ENCODE peak calls at places on chromosomes 4 and X, in four cellular contexts. Z is lower lobe of right lung, V is left ventricle myocardium inferior, M is body of pancreas. R is an unnamed sample.

GRCh38 chrX:46838974-46839480 is 2.2 kb downstream of the RP2 start:
- DNase-seq in Z (no peak), M (no peak), V (no peak), R (no peak)

GRCh38 chr4:26459054-26459755 is 31.1 kb downstream of the CCKAR start:
- DNase-seq in V (no peak), M (peak; percentile 29), Z (no peak), R (no peak)

GRCh38 chr4:26806331-26806730 is 54.3 kb upstream of the STIM2 start:
- DNase-seq in Z (no peak), M (no peak), V (no peak), R (no peak)

GRCh38 chr4:73970945-73971344 is 10.9 kb downstream of the PF4 start:
- DNase-seq in Z (no peak), V (no peak), M (no peak), R (no peak)

GRCh38 chrX:50432760-50433377 is 37.8 kb downstream of the DGKK start:
- DNase-seq in Z (no peak), V (no peak), M (no peak), R (no peak)

GRCh38 chr4:120155287-120155686 is 88.6 kb upstream of the MAD2L1 start:
- DNase-seq in Z (no peak), V (no peak), M (no peak), R (no peak)

GRCh38 chr4:164536829-164537228 is 217.1 kb upstream of the SMIM31 start:
- DNase-seq in V (no peak), M (no peak), Z (no peak), R (peak; percentile 90)

GRCh38 chrX:110944793-110945466 is 149.3 kb upstream of the CHRDL1 start:
- DNase-seq in V (no peak), M (peak; percentile 80), Z (no peak), R (no peak)

GRCh38 chr4:150207871-150208270 is 129.6 kb downstream of the DCLK2 start:
- DNase-seq in Z (no peak), V (no peak), M (no peak), R (no peak)

GRCh38 chr4:162341533-162341932 is 177.7 kb upstream of the FSTL5 start:
- DNase-seq in V (no peak), Z (no peak), M (no peak), R (no peak)

GRCh38 chrX:56564182-56564885 is 907 bp downstream of the UBQLN2 start:
- DNase-seq in M (peak; percentile 15), V (no peak), Z (no peak), R (no peak)

GRCh38 chrX:44748014-44748413 is 95.8 kb upstream of the DUSP21 start:
- DNase-seq in Z (no peak), M (no peak), V (no peak), R (no peak)

GRCh38 chrX:111168314-111168713 is 72.3 kb downstream of the PAK3 start:
- DNase-seq in Z (no peak), M (no peak), V (no peak), R (no peak)

GRCh38 chr4:182768821-182769220 is 148.4 kb downstream of the DCTD start:
- DNase-seq in V (no peak), Z (no peak), M (no peak), R (no peak)

GRCh38 chrX:1212532-1212931 is at the start of gene CRLF2:
- DNase-seq in Z (no peak), M (no peak), V (no peak), R (peak; percentile 19)

GRCh38 chrX:126770179-126770578 is 49.4 kb upstream of the PRR32 start:
- DNase-seq in V (no peak), Z (no peak), M (no peak), R (no peak)

GRCh38 chrX:6778547-6779231 is 243.8 kb upstream of the VCX3A start:
- DNase-seq in V (no peak), Z (no peak), M (peak; percentile 8), R (no peak)

GRCh38 chrX:38986586-38986985 is 185.3 kb downstream of the MID1IP1 start:
- DNase-seq in M (no peak), V (no peak), Z (no peak), R (no peak)

GRCh38 chr4:92969650-92970370 is 666.0 kb downstream of the GRID2 start:
- DNase-seq in M (peak; percentile 8), V (no peak), Z (no peak), R (no peak)

GRCh38 chr4:33184684-33185083 is 2464.5 kb downstream of the PCDH7 start:
- DNase-seq in M (no peak), Z (no peak), V (no peak), R (no peak)
- H3K9me3 ChIP-seq in M (no peaks in the 10 kb centered on the region), Z (no peaks in the 10 kb centered on the region), V (peaks cover 10% of the 10 kb centered on the region), R (no peaks in the 10 kb centered on the region)

DNA sequence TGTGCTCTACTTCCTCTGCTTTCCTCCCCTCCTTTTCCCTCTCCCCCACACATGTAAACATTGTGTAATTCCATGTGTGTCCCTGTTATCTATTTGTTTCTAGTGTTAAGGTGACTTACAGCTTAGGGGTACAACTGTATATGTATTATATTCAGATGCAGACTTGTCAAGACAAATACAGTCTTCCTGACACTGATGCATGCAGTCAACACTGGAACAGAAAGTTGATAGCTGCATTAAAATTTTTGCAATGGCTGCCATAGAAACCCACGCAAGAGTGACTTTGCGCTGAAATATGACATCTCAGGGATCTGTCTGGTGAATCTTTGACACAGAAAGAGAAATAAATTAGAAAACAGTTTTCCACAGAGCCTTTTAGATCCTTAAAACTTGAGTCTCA is 656.7 kb downstream of the IL1RAPL1 start:
- DNase-seq in Z (no peak), V (no peak), M (no peak), R (no peak)
- H3K9me3 ChIP-seq in Z (no peaks in the 10 kb centered on the region), V (no peaks in the 10 kb centered on the region), M (no peaks in the 10 kb centered on the region), R (no peaks in the 10 kb centered on the region)

GRCh38 chr4:30434656-30435055 is 285.5 kb upstream of the PCDH7 start:
- DNase-seq in Z (no peak), V (no peak), M (no peak), R (no peak)
- H3K9me3 ChIP-seq in Z (no peaks in the 10 kb centered on the region), V (no peaks in the 10 kb centered on the region), M (no peaks in the 10 kb centered on the region), R (no peaks in the 10 kb centered on the region)

GRCh38 chr4:476501-476900 is 22.5 kb downstream of the ZNF721 start:
- DNase-seq in Z (no peak), M (no peak), V (no peak), R (no peak)

GRCh38 chr4:477686-478085 is 21.3 kb downstream of the ZNF721 start:
- DNase-seq in V (no peak), M (no peak), Z (no peak), R (no peak)

GRCh38 chr4:473575-474457 is 25.1 kb downstream of the ZNF721 start:
- DNase-seq in V (peak; percentile 95), M (peak; percentile 98), Z (peak; percentile 95), R (peak; percentile 92)

GRCh38 chr4:475962-476361 is 23.0 kb downstream of the ZNF721 start:
- DNase-seq in V (no peak), M (no peak), Z (no peak), R (no peak)

GRCh38 chr4:472881-473574 is 25.9 kb downstream of the ZNF721 start:
- DNase-seq in V (no peak), Z (no peak), M (no peak), R (no peak)
- H3K9me3 ChIP-seq in V (peaks cover 36% of the 10 kb centered on the region), Z (peaks cover 32% of the 10 kb centered on the region), M (no peaks in the 10 kb centered on the region), R (peaks cover 26% of the 10 kb centered on the region)

GRCh38 chr4:19038231-19038630 is 1016.7 kb upstream of the LCORL start:
- DNase-seq in Z (no peak), M (no peak), V (no peak), R (no peak)

GRCh38 chr4:19034089-19034488 is 1012.5 kb upstream of the LCORL start:
- DNase-seq in M (no peak), Z (no peak), V (no peak), R (no peak)

DNA sequence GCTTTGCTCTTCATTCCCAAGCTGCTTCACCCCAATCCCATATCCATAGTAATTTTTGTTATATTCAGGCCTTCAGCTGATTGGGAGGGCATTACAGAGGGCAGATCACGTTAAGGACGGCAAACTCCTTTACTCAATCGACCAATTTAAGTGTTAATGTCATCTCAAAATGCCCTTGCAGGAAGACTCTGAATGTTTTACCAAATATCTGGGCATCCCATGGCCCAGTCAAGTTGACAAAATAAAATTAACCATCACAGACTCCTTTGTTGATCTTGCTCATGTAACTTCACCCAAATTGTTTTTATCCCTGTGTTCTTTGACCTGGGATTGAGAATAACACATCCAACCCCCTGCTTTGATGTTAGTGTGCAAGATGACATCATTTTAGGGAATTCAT is 1018.3 kb upstream of the LCORL start:
- DNase-seq in M (no peak), Z (no peak), V (no peak), R (no peak)
- H3K9me3 ChIP-seq in M (no peaks in the 10 kb centered on the region), Z (no peaks in the 10 kb centered on the region), V (peaks cover 4% of the 10 kb centered on the region), R (no peaks in the 10 kb centered on the region)

GRCh38 chrX:71171110-71171801 is 26.6 kb downstream of the NLGN3 start:
- DNase-seq in Z (peak; percentile 48), V (no peak), M (no peak), R (no peak)
- H3K9me3 ChIP-seq in Z (no peaks in the 10 kb centered on the region), V (no peaks in the 10 kb centered on the region), M (no peaks in the 10 kb centered on the region), R (no peaks in the 10 kb centered on the region)

GRCh38 chrX:25043192-25043591 is 27.4 kb upstream of the ARX start:
- DNase-seq in V (no peak), Z (no peak), M (no peak), R (no peak)
- H3K9me3 ChIP-seq in V (no peaks in the 10 kb centered on the region), Z (no peaks in the 10 kb centered on the region), M (no peaks in the 10 kb centered on the region), R (no peaks in the 10 kb centered on the region)

DNA sequence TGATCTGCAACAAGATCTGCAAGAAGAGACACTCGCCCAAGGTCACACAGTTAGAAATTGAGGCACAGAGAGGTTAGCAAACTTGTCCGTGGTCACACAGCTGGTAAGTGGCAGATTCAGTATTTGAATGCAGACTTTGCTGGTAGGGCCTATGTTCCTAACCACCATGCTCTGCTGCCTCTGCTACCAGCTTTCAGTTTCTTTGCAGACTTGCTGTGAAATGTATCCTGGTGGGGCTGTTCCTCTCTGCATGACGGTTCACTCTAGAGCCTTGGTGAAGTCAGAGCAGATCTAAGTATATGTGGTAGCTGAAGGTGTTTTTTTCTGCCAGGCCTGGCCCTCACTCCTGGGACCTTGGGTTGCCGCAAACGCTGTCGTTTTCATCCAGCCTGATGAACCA is 87.1 kb downstream of the BEND2 start:
- DNase-seq in V (no peak), M (no peak), Z (no peak), R (no peak)
- H3K9me3 ChIP-seq in V (no peaks in the 10 kb centered on the region), M (no peaks in the 10 kb centered on the region), Z (no peaks in the 10 kb centered on the region), R (no peaks in the 10 kb centered on the region)

GRCh38 chrX:136684120-136684519 is 36.2 kb downstream of the CD40LG start:
- DNase-seq in Z (no peak), M (no peak), V (no peak), R (no peak)

GRCh38 chrX:136692271-136692670 is 44.3 kb downstream of the CD40LG start:
- DNase-seq in V (no peak), M (no peak), Z (no peak), R (no peak)

GRCh38 chrX:136691028-136691809 is 43.3 kb downstream of the CD40LG start:
- DNase-seq in Z (no peak), V (no peak), M (no peak), R (no peak)

GRCh38 chrX:136689441-136689840 is 41.5 kb downstream of the CD40LG start:
- DNase-seq in Z (no peak), V (no peak), M (no peak), R (no peak)

GRCh38 chrX:136687457-136687856 is 39.5 kb downstream of the CD40LG start:
- DNase-seq in M (no peak), V (no peak), Z (no peak), R (no peak)
- H3K9me3 ChIP-seq in M (no peaks in the 10 kb centered on the region), V (no peaks in the 10 kb centered on the region), Z (no peaks in the 10 kb centered on the region), R (no peaks in the 10 kb centered on the region)